ENCODE peak calls at places on chromosomes 11 and 22, in nine cellular contexts. C is pancreas, O is left ventricle myocardium inferior, Y is testis, T is thoracic aorta, W is A549, X is lower lobe of right lung, J is right lobe of liver, R is breast epithelium. K is an unnamed sample.

GRCh38 chr22:45235851-45236342 is 4.8 kb downstream of the KIAA0930 start:
- DNase-seq in C (peak; percentile 72), O (no peak), Y (no peak), T (no peak), W (no peak), X (no peak), J (no peak), R (no peak), K (no peak)

GRCh38 chr11:73400293-73400692 is 24.1 kb downstream of the RELT start:
- DNase-seq in C (no peak), O (no peak), Y (no peak), T (no peak), W (no peak), X (no peak), J (peak; percentile 7), R (no peak), K (no peak)

GRCh38 chr11:2109541-2110019 is 29.6 kb downstream of the IGF2 start:
- DNase-seq in C (no peak), O (no peak), Y (no peak), T (no peak), W (no peak), X (peak; percentile 45), J (peak; percentile 36), R (no peak), K (no peak)

GRCh38 chr11:129280027-129280811 is 88.1 kb upstream of the ARHGAP32 start:
- DNase-seq in C (no peak), O (no peak), Y (no peak), T (no peak), W (no peak), X (no peak), J (no peak), R (no peak), K (no peak)

GRCh38 chr11:68206211-68206610 is 6.9 kb downstream of the KMT5B start:
- DNase-seq in C (no peak), O (no peak), Y (no peak), T (no peak), W (peak; percentile 73), X (no peak), J (no peak), R (no peak), K (no peak)

GRCh38 chr11:112004389-112004788 is 20.8 kb upstream of the DLAT start:
- DNase-seq in C (no peak), O (no peak), Y (no peak), T (no peak), W (no peak), X (no peak), J (no peak), R (no peak), K (no peak)

GRCh38 chr11:77075425-77075905 is 8.7 kb downstream of the CAPN5 start:
- DNase-seq in C (no peak), O (no peak), Y (no peak), T (no peak), W (no peak), X (peak; percentile 47), J (no peak), R (no peak), K (no peak)

GRCh38 chr11:134236834-134237556 is 12.5 kb downstream of the VPS26B start:
- DNase-seq in C (no peak), O (no peak), Y (no peak), T (no peak), W (no peak), X (no peak), J (no peak), R (no peak), K (no peak)

GRCh38 chr11:126645206-126645605 is 289.7 kb downstream of the ST3GAL4 start:
- DNase-seq in C (no peak), O (no peak), Y (no peak), T (no peak), W (no peak), X (no peak), J (no peak), R (no peak), K (no peak)

DNA sequence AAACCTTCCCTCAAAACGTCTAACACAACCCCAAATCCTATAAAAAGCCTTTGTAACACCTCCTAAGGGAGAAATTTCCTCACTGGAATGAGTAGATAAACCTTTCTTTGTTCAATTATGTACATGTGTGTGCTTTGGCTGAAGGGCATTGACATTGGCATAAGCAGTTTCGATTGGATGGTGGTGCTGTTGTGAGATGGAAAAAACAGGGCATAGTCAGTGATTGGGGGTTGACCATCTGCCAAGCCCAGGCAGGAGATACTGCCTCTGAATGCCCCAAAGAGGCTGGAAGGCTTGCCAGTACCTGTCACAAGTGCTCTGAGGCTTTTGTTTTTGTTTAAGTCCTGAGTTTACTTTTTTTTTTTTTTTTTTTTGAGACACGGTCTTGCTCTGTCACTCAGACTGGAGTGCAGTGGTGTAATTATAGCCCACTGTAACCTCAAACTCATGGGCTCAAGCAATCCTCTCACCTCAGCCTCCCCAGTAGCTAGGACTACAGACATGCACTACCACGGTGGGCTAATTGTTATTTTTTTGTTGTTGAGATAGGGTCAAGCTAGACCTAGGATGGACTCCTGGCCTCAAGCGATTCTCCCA is 1.2 kb upstream of the CCDC117 start:
- DNase-seq in C (no peak), O (no peak), Y (no peak), T (no peak), W (peak; percentile 23), X (no peak), J (peak; percentile 76), R (no peak), K (no peak)
- TF ChIP-seq CTCF in C (no peak), O (no peak), Y (no peak), T (no peak), W (no peak), X (no peak), J (no peak), R (no peak), K (no peak)

GRCh38 chr22:39933741-39934140 is 26.5 kb upstream of the TMA7B start:
- DNase-seq in C (no peak), O (no peak), Y (no peak), T (no peak), W (no peak), X (no peak), J (no peak), R (no peak), K (no peak)

GRCh38 chr22:39935116-39935515 is 25.1 kb upstream of the TMA7B start:
- DNase-seq in C (no peak), O (no peak), Y (no peak), T (no peak), W (no peak), X (no peak), J (no peak), R (no peak), K (no peak)

GRCh38 chr22:39936523-39937145 is 23.6 kb upstream of the TMA7B start:
- DNase-seq in C (no peak), O (no peak), Y (no peak), T (no peak), W (no peak), X (no peak), J (no peak), R (no peak), K (no peak)

GRCh38 chr22:39937881-39938280 is 22.3 kb upstream of the TMA7B start:
- DNase-seq in C (no peak), O (no peak), Y (no peak), T (no peak), W (no peak), X (no peak), J (no peak), R (no peak), K (no peak)

GRCh38 chr22:39935622-39936021 is 24.6 kb upstream of the TMA7B start:
- DNase-seq in C (no peak), O (no peak), Y (no peak), T (no peak), W (no peak), X (no peak), J (no peak), R (no peak), K (no peak)
- H3K4me3 ChIP-seq in C (no peak overlapping the region), O (no peak overlapping the region), Y (no peak overlapping the region), T (no peak overlapping the region), W (no peak overlapping the region), X (no peak overlapping the region), J (no peak overlapping the region), R (no peak overlapping the region), K (no peak overlapping the region)

GRCh38 chr22:22953796-22954195 is 66.2 kb downstream of the IGLL5 start:
- DNase-seq in C (no peak), O (no peak), Y (no peak), T (no peak), W (no peak), X (no peak), J (no peak), R (no peak), K (no peak)
- H3K27ac ChIP-seq in C (no peak overlapping the region), O (no peak overlapping the region), Y (no peak overlapping the region), T (no peak overlapping the region), W (no peak overlapping the region), X (no peak overlapping the region), J (no peak overlapping the region), R (no peak overlapping the region), K (no peak overlapping the region)

GRCh38 chr11:124837491-124837856 is 27.8 kb upstream of the ROBO3 start:
- DNase-seq in C (no peak), O (no peak), Y (peak; percentile 33), T (no peak), W (peak; percentile 86), X (no peak), J (no peak), R (no peak), K (no peak)
- TF ChIP-seq CTCF in C (no peak), O (no peak), Y (no peak), T (no peak), W (no peak), X (no peak), J (no peak), R (no peak), K (no peak)

GRCh38 chr11:46281374-46281831 is 3.9 kb downstream of the CREB3L1 start:
- DNase-seq in C (no peak), O (no peak), Y (peak; percentile 41), T (no peak), W (no peak), X (no peak), J (no peak), R (no peak), K (no peak)
- H3K4me3 ChIP-seq in C (no peak overlapping the region), O (peak overlapping the region; percentile 16), Y (no peak overlapping the region), T (no peak overlapping the region), W (no peak overlapping the region), X (no peak overlapping the region), J (no peak overlapping the region), R (no peak overlapping the region), K (no peak overlapping the region)

K was measured in right atrium auricular region.